ENCODE peak calls at places on chromosomes 7 and 10, in nine cellular contexts. F, Z, Y, X, E, L, D, N and R are unnamed samples.

GRCh38 chr10:81870472-81870871 is 4.5 kb upstream of the NRG3 start:
- DNase-seq in F (no peak), Z (no peak), Y (no peak), X (no peak), E (no peak), L (no peak), D (no peak), N (no peak), R (no peak)

GRCh38 chr10:32953277-32953927 is 4.6 kb downstream of the ITGB1 start:
- DNase-seq in F (no peak), Z (no peak), Y (no peak), X (no peak), E (no peak), L (no peak), D (no peak), N (no peak), R (no peak)

GRCh38 chr10:110285501-110285900 is 19.2 kb downstream of the SMNDC1 start:
- DNase-seq in F (no peak), Z (no peak), Y (no peak), X (no peak), E (no peak), L (no peak), D (no peak), N (no peak), R (no peak)

GRCh38 chr7:5827755-5828154 is 46.3 kb upstream of the RNF216 start:
- DNase-seq in F (peak; percentile 20), Z (no peak), Y (peak; percentile 28), X (no peak), E (no peak), L (peak; percentile 39), D (peak; percentile 3), N (peak; percentile 35), R (peak; percentile 43)

GRCh38 chr7:39051707-39052106 is 74.0 kb downstream of the POU6F2 start:
- DNase-seq in F (no peak), Z (no peak), Y (no peak), X (no peak), E (peak; percentile 98), L (no peak), D (no peak), N (no peak), R (no peak)

GRCh38 chr10:49751216-49751615 is 10.9 kb downstream of the OGDHL start:
- DNase-seq in F (no peak), Z (no peak), Y (no peak), X (no peak), E (no peak), L (no peak), D (no peak), N (no peak), R (no peak)

GRCh38 chr7:26508481-26508880 is 216.8 kb downstream of the SNX10 start:
- DNase-seq in F (no peak), Z (no peak), Y (no peak), X (no peak), E (peak; percentile 90), L (no peak), D (no peak), N (no peak), R (no peak)

GRCh38 chr7:70178787-70179186 is 580.5 kb downstream of the AUTS2 start:
- DNase-seq in F (no peak), Z (no peak), Y (no peak), X (no peak), E (peak; percentile 58), L (no peak), D (no peak), N (no peak), R (no peak)

GRCh38 chr7:96238976-96239766 is 82.7 kb downstream of the SLC25A13 start:
- DNase-seq in F (no peak), Z (no peak), Y (no peak), X (no peak), E (no peak), L (no peak), D (no peak), N (no peak), R (no peak)

GRCh38 chr10:3397231-3397630 is 224.6 kb upstream of the PITRM1 start:
- DNase-seq in F (no peak), Z (no peak), Y (no peak), X (no peak), E (no peak), L (no peak), D (no peak), N (no peak), R (no peak)

GRCh38 chr7:155399577-155399976 is 58.4 kb upstream of the EN2 start:
- DNase-seq in F (no peak), Z (no peak), Y (no peak), X (no peak), E (no peak), L (no peak), D (no peak), N (no peak), R (no peak)

GRCh38 chr7:113922049-113922448 is 3.2 kb upstream of the PPP1R3A start:
- DNase-seq in F (no peak), Z (no peak), Y (no peak), X (no peak), E (no peak), L (no peak), D (no peak), N (no peak), R (no peak)

GRCh38 chr7:50812109-50812508 is 29.4 kb upstream of the GRB10 start:
- DNase-seq in F (no peak), Z (no peak), Y (no peak), X (no peak), E (no peak), L (no peak), D (no peak), N (no peak), R (no peak)

GRCh38 chr7:73741600-73741999 is 3.0 kb upstream of the ABHD11 start:
- DNase-seq in F (no peak), Z (no peak), Y (no peak), X (no peak), E (peak; percentile 81), L (no peak), D (no peak), N (no peak), R (no peak)

GRCh38 chr10:91201213-91201996 is 19.1 kb upstream of the PCGF5 start:
- DNase-seq in F (peak; percentile 28), Z (no peak), Y (no peak), X (peak; percentile 47), E (peak; percentile 8), L (no peak), D (no peak), N (peak; percentile 80), R (no peak)